ENCODE peak calls at places on chromosomes 2 and 18, in nine cellular contexts. N is type B pancreatic cell; C is T47D; Z is stimulated activated CD4-positive, alpha-beta T cell treated with anti-CD3 and anti-CD28 coated beads, Interleukin-4, amount 100 ng/mL, for 24 hours; V is posterior vena cava; Q is thoracic aorta; U is GM18507; I is activated T-cell treated with anti-CD3 and anti-CD28 coated beads for 1 hour; H is Caki2. A is an unnamed sample.

GRCh38 chr2:64960819-64961218 is 28.4 kb upstream of the SLC1A4 start:
- DNase-seq in N (no peak), C (no peak), Z (no peak), V (no peak), Q (no peak), U (no peak), I (no peak), H (no peak), A (no peak)

GRCh38 chr18:73908323-73908722 is 239.3 kb downstream of the FBXO15 start:
- DNase-seq in N (no peak), C (peak; percentile 46), Z (no peak), V (no peak), Q (no peak), U (no peak), I (no peak), H (peak; percentile 4), A (no peak)

GRCh38 chr2:11698009-11698922 is 28.3 kb upstream of the NTSR2 start:
- DNase-seq in N (no peak), C (no peak), Z (no peak), V (no peak), Q (peak; percentile 29), U (no peak), I (no peak), H (no peak), A (no peak)

GRCh38 chr2:173448938-173449471 is 94.3 kb downstream of the CDCA7 start:
- DNase-seq in N (peak; percentile 78), C (peak; percentile 35), Z (peak; percentile 66), V (peak; percentile 89), Q (no peak), U (peak; percentile 44), I (peak; percentile 32), H (peak; percentile 80), A (peak; percentile 36)

GRCh38 chr2:101558740-101559508 is 84.0 kb upstream of the RFX8 start:
- DNase-seq in N (no peak), C (no peak), Z (no peak), V (no peak), Q (no peak), U (no peak), I (no peak), H (no peak), A (no peak)

GRCh38 chr2:101766337-101766736 is 68.8 kb downstream of the MAP4K4 start:
- DNase-seq in N (no peak), C (no peak), Z (no peak), V (no peak), Q (no peak), U (no peak), I (no peak), H (no peak), A (no peak)

GRCh38 chr2:168244318-168244717 is 3.1 kb downstream of the STK39 start:
- DNase-seq in N (no peak), C (no peak), Z (peak; percentile 57), V (no peak), Q (no peak), U (no peak), I (peak; percentile 6), H (no peak), A (no peak)

GRCh38 chr2:151632993-151633592 is 101.2 kb downstream of the NEB start:
- DNase-seq in N (no peak), C (no peak), Z (no peak), V (no peak), Q (no peak), U (no peak), I (no peak), H (peak; percentile 22), A (no peak)

GRCh38 chr2:241579281-241579680 is 20.7 kb downstream of the BOK start:
- DNase-seq in N (no peak), C (no peak), Z (no peak), V (peak; percentile 26), Q (no peak), U (no peak), I (no peak), H (no peak), A (no peak)

GRCh38 chr2:42096869-42097591 is 49.2 kb downstream of the PKDCC start:
- DNase-seq in N (no peak), C (no peak), Z (no peak), V (no peak), Q (no peak), U (no peak), I (no peak), H (no peak), A (no peak)

GRCh38 chr18:3824101-3824500 is 374.1 kb downstream of the TGIF1 start:
- DNase-seq in N (no peak), C (no peak), Z (no peak), V (no peak), Q (no peak), U (no peak), I (no peak), H (no peak), A (no peak)

A was measured in non-pigmented ciliary epithelial cell.